ENCODE peak calls at places on chromosomes 12 and 14, in five cellular contexts. One of them, this sample, is unnamed.

GRCh38 chr14:22276913-22277816 is 311.9 kb downstream of the DAD1 start:
- DNase-seq in colonic mucosa: no peak
- DNase-seq in naive thymus-derived CD4-positive, alpha-beta T cell: no peak
- DNase-seq in psoas muscle: no peak
- DNase-seq in CD8-positive, alpha-beta T cell: no peak
- DNase-seq in this sample: no peak

GRCh38 chr12:20798561-20798960 is 11.9 kb upstream of the SLCO1B3 start:
- DNase-seq in colonic mucosa: no peak
- DNase-seq in psoas muscle: no peak
- DNase-seq in naive thymus-derived CD4-positive, alpha-beta T cell: no peak
- DNase-seq in CD8-positive, alpha-beta T cell: no peak
- DNase-seq in this sample: no peak

GRCh38 chr12:92442782-92443181 is 260.0 kb upstream of the PLEKHG7 start:
- DNase-seq in naive thymus-derived CD4-positive, alpha-beta T cell: no peak
- DNase-seq in CD8-positive, alpha-beta T cell: no peak
- DNase-seq in psoas muscle: no peak
- DNase-seq in colonic mucosa: no peak
- DNase-seq in this sample: no peak

GRCh38 chr12:88572785-88573565 is 7.3 kb downstream of the KITLG start:
- DNase-seq in psoas muscle: no peak
- DNase-seq in naive thymus-derived CD4-positive, alpha-beta T cell: no peak
- DNase-seq in CD8-positive, alpha-beta T cell: no peak
- DNase-seq in colonic mucosa: no peak
- DNase-seq in this sample: no peak

GRCh38 chr12:71567562-71567961 is 96.1 kb downstream of the ZFC3H1 start:
- DNase-seq in colonic mucosa: no peak
- DNase-seq in naive thymus-derived CD4-positive, alpha-beta T cell: no peak
- DNase-seq in CD8-positive, alpha-beta T cell: no peak
- DNase-seq in psoas muscle: no peak
- DNase-seq in this sample: no peak

GRCh38 chr12:125057708-125058107 is 7.5 kb upstream of the AACS start:
- DNase-seq in CD8-positive, alpha-beta T cell: no peak
- DNase-seq in naive thymus-derived CD4-positive, alpha-beta T cell: no peak
- DNase-seq in psoas muscle: no peak
- DNase-seq in colonic mucosa: no peak
- DNase-seq in this sample: no peak

GRCh38 chr12:69555461-69555860 is 29.8 kb upstream of the CCT2 start:
- DNase-seq in naive thymus-derived CD4-positive, alpha-beta T cell: no peak
- DNase-seq in CD8-positive, alpha-beta T cell: no peak
- DNase-seq in psoas muscle: no peak
- DNase-seq in colonic mucosa: no peak
- DNase-seq in this sample: no peak

GRCh38 chr14:85532981-85533820 is 3.3 kb downstream of the FLRT2 start:
- DNase-seq in colonic mucosa: peak; percentile 37
- DNase-seq in CD8-positive, alpha-beta T cell: no peak
- DNase-seq in naive thymus-derived CD4-positive, alpha-beta T cell: no peak
- DNase-seq in psoas muscle: peak; percentile 72
- DNase-seq in this sample: no peak

GRCh38 chr12:89390802-89391673 is 38.7 kb upstream of the DUSP6 start:
- DNase-seq in psoas muscle: no peak
- DNase-seq in naive thymus-derived CD4-positive, alpha-beta T cell: no peak
- DNase-seq in colonic mucosa: peak; percentile 43
- DNase-seq in CD8-positive, alpha-beta T cell: no peak
- DNase-seq in this sample: no peak

GRCh38 chr14:102579696-102580551 is 12.5 kb upstream of the RCOR1 start:
- DNase-seq in CD8-positive, alpha-beta T cell: no peak
- DNase-seq in naive thymus-derived CD4-positive, alpha-beta T cell: no peak
- DNase-seq in psoas muscle: no peak
- DNase-seq in colonic mucosa: no peak
- DNase-seq in this sample: no peak

GRCh38 chr14:102581193-102581592 is 11.3 kb upstream of the RCOR1 start:
- DNase-seq in psoas muscle: no peak
- DNase-seq in naive thymus-derived CD4-positive, alpha-beta T cell: no peak
- DNase-seq in CD8-positive, alpha-beta T cell: no peak
- DNase-seq in colonic mucosa: no peak
- DNase-seq in this sample: no peak

GRCh38 chr14:102578821-102579220 is 13.6 kb upstream of the RCOR1 start:
- DNase-seq in colonic mucosa: no peak
- DNase-seq in naive thymus-derived CD4-positive, alpha-beta T cell: no peak
- DNase-seq in psoas muscle: no peak
- DNase-seq in CD8-positive, alpha-beta T cell: no peak
- DNase-seq in this sample: no peak

GRCh38 chr14:102583726-102584125 is 8.7 kb upstream of the RCOR1 start:
- DNase-seq in CD8-positive, alpha-beta T cell: no peak
- DNase-seq in naive thymus-derived CD4-positive, alpha-beta T cell: no peak
- DNase-seq in psoas muscle: no peak
- DNase-seq in colonic mucosa: no peak
- DNase-seq in this sample: no peak

GRCh38 chr14:102580552-102581110 is 11.8 kb upstream of the RCOR1 start:
- DNase-seq in colonic mucosa: no peak
- DNase-seq in CD8-positive, alpha-beta T cell: no peak
- DNase-seq in naive thymus-derived CD4-positive, alpha-beta T cell: no peak
- DNase-seq in psoas muscle: no peak
- DNase-seq in this sample: no peak
- H3K4me1 ChIP-seq in colonic mucosa: no peaks in the 10 kb centered on the region
- H3K4me1 ChIP-seq in CD8-positive, alpha-beta T cell: no peaks in the 10 kb centered on the region
- H3K4me1 ChIP-seq in naive thymus-derived CD4-positive, alpha-beta T cell: no peaks in the 10 kb centered on the region
- H3K4me1 ChIP-seq in psoas muscle: no peaks in the 10 kb centered on the region
- H3K4me1 ChIP-seq in this sample: no peaks in the 10 kb centered on the region

DNA sequence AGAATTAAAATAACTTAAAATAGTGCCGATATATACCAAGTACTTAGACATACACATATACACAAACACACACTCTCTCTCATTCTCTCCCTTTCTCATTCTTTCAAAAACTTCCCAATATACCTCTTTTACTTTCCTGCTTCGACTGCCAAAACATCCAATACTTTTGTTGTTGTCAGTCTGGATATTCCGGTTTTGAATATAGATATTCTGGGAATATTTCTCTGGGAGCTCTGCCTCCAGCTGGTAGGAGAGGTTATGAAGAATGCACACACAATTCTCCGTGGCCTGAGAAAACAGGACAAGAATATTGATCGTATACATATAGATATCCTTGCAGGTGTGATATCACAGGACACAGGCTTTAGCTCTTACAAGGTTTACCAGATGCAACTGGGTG is 66.6 kb upstream of the YARS2 start:
- DNase-seq in naive thymus-derived CD4-positive, alpha-beta T cell: no peak
- DNase-seq in colonic mucosa: no peak
- DNase-seq in CD8-positive, alpha-beta T cell: no peak
- DNase-seq in psoas muscle: no peak
- DNase-seq in this sample: no peak
- H3K4me1 ChIP-seq in naive thymus-derived CD4-positive, alpha-beta T cell: no peaks in the 10 kb centered on the region
- H3K4me1 ChIP-seq in colonic mucosa: no peaks in the 10 kb centered on the region
- H3K4me1 ChIP-seq in CD8-positive, alpha-beta T cell: no peaks in the 10 kb centered on the region
- H3K4me1 ChIP-seq in psoas muscle: no peaks in the 10 kb centered on the region
- H3K4me1 ChIP-seq in this sample: no peaks in the 10 kb centered on the region

GRCh38 chr14:103695331-103696026 is 19.8 kb downstream of the XRCC3 start:
- DNase-seq in psoas muscle: no peak
- DNase-seq in CD8-positive, alpha-beta T cell: no peak
- DNase-seq in naive thymus-derived CD4-positive, alpha-beta T cell: no peak
- DNase-seq in colonic mucosa: no peak
- DNase-seq in this sample: no peak
- H3K4me1 ChIP-seq in psoas muscle: peaks cover 47% of the 10 kb centered on the region
- H3K4me1 ChIP-seq in CD8-positive, alpha-beta T cell: no peaks in the 10 kb centered on the region
- H3K4me1 ChIP-seq in naive thymus-derived CD4-positive, alpha-beta T cell: no peaks in the 10 kb centered on the region
- H3K4me1 ChIP-seq in colonic mucosa: peaks cover 13% of the 10 kb centered on the region
- H3K4me1 ChIP-seq in this sample: no peaks in the 10 kb centered on the region

DNA sequence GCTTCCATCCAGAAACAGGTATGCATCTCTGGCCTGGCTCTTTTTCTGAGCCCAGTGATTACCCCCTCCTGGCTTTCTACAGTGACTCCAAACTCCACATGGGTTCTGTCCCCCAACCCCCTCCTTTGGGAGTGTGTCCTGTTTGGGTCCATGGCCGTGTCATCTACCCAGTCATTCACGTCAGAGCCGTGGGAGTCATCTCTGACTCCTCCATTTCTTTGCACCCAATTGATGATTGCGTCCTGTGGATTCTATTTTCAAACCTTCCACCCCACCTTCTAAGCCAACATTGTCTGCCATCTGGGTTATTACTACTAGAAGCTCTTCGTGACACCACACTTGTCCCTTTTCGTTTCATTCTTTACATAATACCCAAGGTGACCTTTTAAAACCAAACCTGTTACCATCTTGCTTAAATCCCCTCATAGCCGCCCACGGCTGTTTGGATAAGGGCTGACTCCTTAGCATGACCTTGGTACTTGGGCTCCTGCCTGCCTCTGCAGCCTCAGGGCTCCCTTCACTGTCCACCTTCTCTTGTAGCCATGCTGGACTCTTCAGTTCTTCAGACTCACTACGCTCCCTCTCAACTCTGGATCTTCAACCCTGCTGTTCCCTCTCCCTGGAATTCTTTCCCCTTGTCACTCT is 38.1 kb upstream of the NT5DC3 start:
- DNase-seq in naive thymus-derived CD4-positive, alpha-beta T cell: no peak
- DNase-seq in psoas muscle: no peak
- DNase-seq in CD8-positive, alpha-beta T cell: no peak
- DNase-seq in colonic mucosa: no peak
- DNase-seq in this sample: no peak
- H3K4me1 ChIP-seq in naive thymus-derived CD4-positive, alpha-beta T cell: no peaks in the 10 kb centered on the region
- H3K4me1 ChIP-seq in psoas muscle: no peaks in the 10 kb centered on the region
- H3K4me1 ChIP-seq in CD8-positive, alpha-beta T cell: peaks cover 6% of the 10 kb centered on the region
- H3K4me1 ChIP-seq in colonic mucosa: no peaks in the 10 kb centered on the region
- H3K4me1 ChIP-seq in this sample: no peaks in the 10 kb centered on the region

GRCh38 chr12:111993290-111994150 is 19.4 kb downstream of the TMEM116 start:
- DNase-seq in CD8-positive, alpha-beta T cell: peak; percentile 29
- DNase-seq in naive thymus-derived CD4-positive, alpha-beta T cell: no peak
- DNase-seq in psoas muscle: no peak
- DNase-seq in colonic mucosa: no peak
- DNase-seq in this sample: no peak

GRCh38 chr12:111997300-111997699 is 15.7 kb downstream of the TMEM116 start:
- DNase-seq in CD8-positive, alpha-beta T cell: no peak
- DNase-seq in psoas muscle: no peak
- DNase-seq in colonic mucosa: no peak
- DNase-seq in naive thymus-derived CD4-positive, alpha-beta T cell: no peak
- DNase-seq in this sample: no peak

GRCh38 chr12:111992464-111992863 is 20.5 kb downstream of the TMEM116 start:
- DNase-seq in naive thymus-derived CD4-positive, alpha-beta T cell: no peak
- DNase-seq in psoas muscle: no peak
- DNase-seq in CD8-positive, alpha-beta T cell: no peak
- DNase-seq in colonic mucosa: no peak
- DNase-seq in this sample: no peak

GRCh38 chr12:111998015-111998414 is 14.9 kb downstream of the TMEM116 start:
- DNase-seq in psoas muscle: no peak
- DNase-seq in colonic mucosa: no peak
- DNase-seq in naive thymus-derived CD4-positive, alpha-beta T cell: no peak
- DNase-seq in CD8-positive, alpha-beta T cell: no peak
- DNase-seq in this sample: no peak

DNA sequence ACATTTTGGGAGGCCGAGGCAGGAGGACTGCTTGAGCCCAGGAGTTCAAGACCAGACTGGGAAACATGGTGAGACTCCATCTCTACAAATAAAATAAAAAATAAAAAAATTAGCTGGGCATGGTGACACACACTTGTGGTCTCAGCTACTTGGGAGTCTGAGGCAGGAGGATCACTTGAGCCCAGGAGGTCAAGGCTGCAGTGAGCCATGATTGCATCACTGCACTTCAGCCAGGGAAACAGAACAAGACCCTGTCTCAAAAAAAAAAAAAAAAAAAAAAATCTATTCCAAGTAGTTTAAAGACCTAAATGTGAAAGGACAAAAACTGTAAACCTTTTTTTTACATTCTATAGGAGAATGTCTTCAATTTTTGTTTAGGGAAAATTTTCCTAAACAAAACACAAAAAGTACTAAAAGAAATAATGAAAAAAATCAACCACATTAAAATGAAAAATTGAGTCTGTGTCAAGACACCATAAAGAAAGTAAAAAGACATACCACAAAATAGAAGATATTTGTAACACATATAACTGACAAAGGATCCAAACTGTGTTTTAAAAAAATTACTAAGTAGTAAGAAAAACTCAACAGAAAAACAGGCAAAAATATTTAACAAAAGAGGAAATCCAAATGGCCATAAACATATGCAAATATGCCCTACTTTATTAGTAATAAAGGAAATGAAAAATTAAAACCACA is 17.0 kb downstream of the TMEM116 start:
- DNase-seq in CD8-positive, alpha-beta T cell: no peak
- DNase-seq in colonic mucosa: no peak
- DNase-seq in psoas muscle: no peak
- DNase-seq in naive thymus-derived CD4-positive, alpha-beta T cell: no peak
- DNase-seq in this sample: no peak
- H3K4me1 ChIP-seq in CD8-positive, alpha-beta T cell: peaks cover 84% of the 10 kb centered on the region
- H3K4me1 ChIP-seq in colonic mucosa: no peaks in the 10 kb centered on the region
- H3K4me1 ChIP-seq in psoas muscle: no peaks in the 10 kb centered on the region
- H3K4me1 ChIP-seq in naive thymus-derived CD4-positive, alpha-beta T cell: peaks cover 66% of the 10 kb centered on the region
- H3K4me1 ChIP-seq in this sample: peaks cover 5% of the 10 kb centered on the region

GRCh38 chr14:69662636-69663321 is 51.4 kb downstream of the SUSD6 start:
- DNase-seq in CD8-positive, alpha-beta T cell: no peak
- DNase-seq in psoas muscle: no peak
- DNase-seq in colonic mucosa: no peak
- DNase-seq in naive thymus-derived CD4-positive, alpha-beta T cell: no peak
- DNase-seq in this sample: no peak
- H3K4me1 ChIP-seq in CD8-positive, alpha-beta T cell: peaks cover 16% of the 10 kb centered on the region
- H3K4me1 ChIP-seq in psoas muscle: peaks cover 70% of the 10 kb centered on the region
- H3K4me1 ChIP-seq in colonic mucosa: peaks cover 9% of the 10 kb centered on the region
- H3K4me1 ChIP-seq in naive thymus-derived CD4-positive, alpha-beta T cell: peaks cover 36% of the 10 kb centered on the region
- H3K4me1 ChIP-seq in this sample: peaks cover 56% of the 10 kb centered on the region

GRCh38 chr12:132500137-132500855 is 10.3 kb downstream of the FBRSL1 start:
- DNase-seq in colonic mucosa: no peak
- DNase-seq in naive thymus-derived CD4-positive, alpha-beta T cell: no peak
- DNase-seq in psoas muscle: no peak
- DNase-seq in CD8-positive, alpha-beta T cell: no peak
- DNase-seq in this sample: no peak
- H3K4me1 ChIP-seq in colonic mucosa: peaks cover 10% of the 10 kb centered on the region
- H3K4me1 ChIP-seq in naive thymus-derived CD4-positive, alpha-beta T cell: peaks cover 15% of the 10 kb centered on the region
- H3K4me1 ChIP-seq in psoas muscle: peaks cover 88% of the 10 kb centered on the region
- H3K4me1 ChIP-seq in CD8-positive, alpha-beta T cell: peaks cover 79% of the 10 kb centered on the region
- H3K4me1 ChIP-seq in this sample: peaks cover 65% of the 10 kb centered on the region

DNA sequence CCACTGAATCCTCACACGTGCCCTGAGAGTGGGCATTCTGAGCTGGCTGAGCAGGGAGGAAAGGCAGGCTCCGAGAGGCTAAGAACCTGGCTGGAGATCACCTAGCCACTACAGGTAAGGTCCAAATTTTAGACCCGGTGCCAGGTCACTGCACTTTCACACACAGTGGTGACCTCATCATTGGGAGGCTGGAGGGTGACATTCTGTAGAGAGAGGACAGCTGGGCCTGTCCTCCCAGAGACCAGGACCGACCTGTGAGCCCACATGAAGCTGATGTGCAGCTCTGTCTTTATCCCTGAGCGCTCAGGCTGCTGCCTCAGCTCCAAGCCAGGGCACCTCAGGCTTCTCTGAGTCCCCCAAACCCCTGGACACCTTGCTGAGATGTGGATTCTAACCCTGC is 4.1 kb downstream of the TTC7B start:
- DNase-seq in CD8-positive, alpha-beta T cell: no peak
- DNase-seq in colonic mucosa: no peak
- DNase-seq in naive thymus-derived CD4-positive, alpha-beta T cell: no peak
- DNase-seq in psoas muscle: no peak
- DNase-seq in this sample: no peak
- H3K4me1 ChIP-seq in CD8-positive, alpha-beta T cell: peaks cover 5% of the 10 kb centered on the region
- H3K4me1 ChIP-seq in colonic mucosa: no peaks in the 10 kb centered on the region
- H3K4me1 ChIP-seq in naive thymus-derived CD4-positive, alpha-beta T cell: peaks cover 4% of the 10 kb centered on the region
- H3K4me1 ChIP-seq in psoas muscle: peaks cover 50% of the 10 kb centered on the region
- H3K4me1 ChIP-seq in this sample: peaks cover 9% of the 10 kb centered on the region